ENCODE peak calls at places on chromosomes 11 and 22, in five cellular contexts. One of them, this sample, is unnamed.

GRCh38 chr11:120400564-120401364 is 64.6 kb downstream of the ARHGEF12 start:
- DNase-seq in stimulated activated CD8-positive, alpha-beta memory T cell treated with anti-CD3 and anti-CD28 coated beads, Interleukin-2, amount 100 ng/mL, for 48 hours: no peak
- DNase-seq in AG04450: peak
- DNase-seq in CD4-positive, CD25-positive, alpha-beta regulatory T cell: no peak
- DNase-seq in CD4-positive, alpha-beta T cell: no peak
- DNase-seq in this sample: no peak

GRCh38 chr11:6705905-6706535 is 22.9 kb upstream of the MRPL17 start:
- DNase-seq in stimulated activated CD8-positive, alpha-beta memory T cell treated with anti-CD3 and anti-CD28 coated beads, Interleukin-2, amount 100 ng/mL, for 48 hours: no peak
- DNase-seq in AG04450: no peak
- DNase-seq in CD4-positive, CD25-positive, alpha-beta regulatory T cell: peak
- DNase-seq in CD4-positive, alpha-beta T cell: peak
- DNase-seq in this sample: peak

GRCh38 chr11:69212121-69213110 is 56.7 kb downstream of the SMIM38 start:
- DNase-seq in stimulated activated CD8-positive, alpha-beta memory T cell treated with anti-CD3 and anti-CD28 coated beads, Interleukin-2, amount 100 ng/mL, for 48 hours: no peak
- DNase-seq in AG04450: no peak
- DNase-seq in CD4-positive, CD25-positive, alpha-beta regulatory T cell: no peak
- DNase-seq in CD4-positive, alpha-beta T cell: no peak
- DNase-seq in this sample: no peak

GRCh38 chr22:22394589-22394988 is 114.0 kb downstream of the ZNF280B start:
- DNase-seq in stimulated activated CD8-positive, alpha-beta memory T cell treated with anti-CD3 and anti-CD28 coated beads, Interleukin-2, amount 100 ng/mL, for 48 hours: no peak
- DNase-seq in AG04450: no peak
- DNase-seq in CD4-positive, CD25-positive, alpha-beta regulatory T cell: no peak
- DNase-seq in CD4-positive, alpha-beta T cell: no peak
- DNase-seq in this sample: no peak

GRCh38 chr22:19604711-19605268 is 80.6 kb upstream of the CLDN5 start:
- DNase-seq in stimulated activated CD8-positive, alpha-beta memory T cell treated with anti-CD3 and anti-CD28 coated beads, Interleukin-2, amount 100 ng/mL, for 48 hours: no peak
- DNase-seq in AG04450: no peak
- DNase-seq in CD4-positive, CD25-positive, alpha-beta regulatory T cell: no peak
- DNase-seq in CD4-positive, alpha-beta T cell: no peak
- DNase-seq in this sample: no peak

GRCh38 chr11:15006139-15006759 is 34.1 kb upstream of the CALCA start:
- DNase-seq in stimulated activated CD8-positive, alpha-beta memory T cell treated with anti-CD3 and anti-CD28 coated beads, Interleukin-2, amount 100 ng/mL, for 48 hours: no peak
- DNase-seq in AG04450: no peak
- DNase-seq in CD4-positive, CD25-positive, alpha-beta regulatory T cell: peak
- DNase-seq in CD4-positive, alpha-beta T cell: no peak
- DNase-seq in this sample: no peak

GRCh38 chr22:21055564-21055834 is 9.8 kb downstream of the LRRC74B start:
- DNase-seq in stimulated activated CD8-positive, alpha-beta memory T cell treated with anti-CD3 and anti-CD28 coated beads, Interleukin-2, amount 100 ng/mL, for 48 hours: no peak
- DNase-seq in AG04450: no peak
- DNase-seq in CD4-positive, CD25-positive, alpha-beta regulatory T cell: no peak
- DNase-seq in CD4-positive, alpha-beta T cell: no peak
- DNase-seq in this sample: no peak

GRCh38 chr11:36352919-36353318 is 56.8 kb downstream of the PRR5L start:
- DNase-seq in stimulated activated CD8-positive, alpha-beta memory T cell treated with anti-CD3 and anti-CD28 coated beads, Interleukin-2, amount 100 ng/mL, for 48 hours: peak
- DNase-seq in AG04450: no peak
- DNase-seq in CD4-positive, CD25-positive, alpha-beta regulatory T cell: peak
- DNase-seq in CD4-positive, alpha-beta T cell: peak
- DNase-seq in this sample: no peak

GRCh38 chr11:64305691-64306562 is 603 bp downstream of the ESRRA start:
- DNase-seq in stimulated activated CD8-positive, alpha-beta memory T cell treated with anti-CD3 and anti-CD28 coated beads, Interleukin-2, amount 100 ng/mL, for 48 hours: peak
- DNase-seq in AG04450: no peak
- DNase-seq in CD4-positive, CD25-positive, alpha-beta regulatory T cell: peak
- DNase-seq in CD4-positive, alpha-beta T cell: peak
- DNase-seq in this sample: peak

This sample was measured in NK-92 treated with Interleukin-12 subunit alpha and Interleukin-12 subunit beta, amount 100 ng/mL, for 24 hours.